ENCODE peak calls at places on chromosomes 13 and 19, in eight cellular contexts. E is GM12878, G is cardiac muscle cell, U is pancreas, K is astrocyte, V is HCT116, O is SK-N-SH, N is Caco-2. B is an unnamed sample.

GRCh38 chr19:44430956-44431355 is 17.3 kb downstream of the ZNF229 start:
- DNase-seq in E (no peak), G (no peak), U (no peak), K (no peak), V (no peak), O (no peak), N (no peak), B (no peak)

GRCh38 chr13:100490692-100491091 is 97.9 kb downstream of the GGACT start:
- DNase-seq in E (no peak), G (no peak), U (no peak), K (peak; percentile 25), V (peak; percentile 16), O (no peak), N (no peak), B (peak; percentile 88)

GRCh38 chr19:13861714-13862531 is 15.0 kb upstream of the NANOS3 start:
- DNase-seq in E (peak; percentile 79), G (peak; percentile 85), U (peak; percentile 95), K (peak; percentile 77), V (no peak), O (peak; percentile 94), N (peak; percentile 90), B (peak; percentile 98)

GRCh38 chr13:75788494-75788991 is 152.4 kb downstream of the LMO7 start:
- DNase-seq in E (no peak), G (no peak), U (no peak), K (peak; percentile 92), V (no peak), O (no peak), N (no peak), B (no peak)

GRCh38 chr19:48629297-48629598 is 7.9 kb downstream of the DBP start:
- DNase-seq in E (no peak), G (no peak), U (no peak), K (no peak), V (no peak), O (no peak), N (no peak), B (no peak)

GRCh38 chr13:98506343-98507059 is 70.4 kb downstream of the STK24 start:
- DNase-seq in E (no peak), G (no peak), U (no peak), K (no peak), V (no peak), O (no peak), N (no peak), B (no peak)

GRCh38 chr13:82747948-82748347 is 1134.3 kb downstream of the SLITRK1 start:
- DNase-seq in E (no peak), G (no peak), U (no peak), K (peak; percentile 45), V (no peak), O (no peak), N (no peak), B (no peak)

GRCh38 chr13:45133396-45134118 is 13.2 kb downstream of the GTF2F2 start:
- DNase-seq in E (no peak), G (no peak), U (no peak), K (no peak), V (peak; percentile 23), O (no peak), N (no peak), B (no peak)

GRCh38 chr19:35740108-35740422 is 2.2 kb downstream of the IGFLR1 start:
- DNase-seq in E (no peak), G (no peak), U (no peak), K (no peak), V (no peak), O (no peak), N (no peak), B (no peak)

GRCh38 chr13:65964672-65965071 is 1265.5 kb downstream of the PCDH9 start:
- DNase-seq in E (no peak), G (no peak), U (no peak), K (no peak), V (no peak), O (no peak), N (no peak), B (no peak)

DNA sequence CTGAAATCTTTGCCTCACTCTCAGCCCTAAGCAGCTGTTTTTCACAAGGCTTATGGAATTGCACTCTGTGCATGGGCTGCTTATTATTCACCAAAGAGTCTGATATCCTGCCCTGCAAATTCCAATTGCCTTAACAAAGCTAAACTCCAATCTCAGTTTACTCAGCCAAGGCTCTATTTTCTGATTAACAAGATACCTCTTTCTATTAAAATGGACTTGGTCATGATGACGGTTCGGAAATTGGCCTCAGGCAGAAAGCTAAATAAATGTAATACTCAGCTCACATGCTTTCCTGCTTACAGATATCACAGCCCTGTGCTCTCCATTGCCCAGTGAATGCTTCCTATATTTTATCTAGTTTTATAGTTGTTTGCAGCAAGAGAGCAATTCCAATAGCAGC is 1270.8 kb downstream of the PCDH9 start:
- DNase-seq in E (no peak), G (no peak), U (no peak), K (peak; percentile 4), V (no peak), O (no peak), N (no peak), B (no peak)
- TF ChIP-seq CTCF in E (no peak), G (no peak), U (no peak), K (no peak), V (no peak), O (no peak), N (no peak), B (no peak)

GRCh38 chr19:57623091-57623490 is 9.0 kb downstream of the ZNF134 start:
- DNase-seq in E (no peak), G (no peak), U (no peak), K (no peak), V (no peak), O (no peak), N (no peak), B (no peak)
- H3K9me3 ChIP-seq in E (peaks cover 60% of the 10 kb centered on the region), G (peaks cover 21% of the 10 kb centered on the region), U (peaks cover 22% of the 10 kb centered on the region), K (peaks cover 70% of the 10 kb centered on the region), V (peaks cover 55% of the 10 kb centered on the region), O (peaks cover 30% of the 10 kb centered on the region), N (peaks cover 35% of the 10 kb centered on the region), B (peaks cover 84% of the 10 kb centered on the region)

GRCh38 chr13:32538621-32539246 is at the start of gene N4BP2L2:
- DNase-seq in E (peak; percentile 94), G (peak; percentile 95), U (peak; percentile 94), K (peak; percentile 95), V (peak; percentile 93), O (peak; percentile 82), N (peak; percentile 96), B (peak; percentile 97)

GRCh38 chr13:32537580-32538233 is 888 bp downstream of the N4BP2L2 start:
- DNase-seq in E (no peak), G (no peak), U (peak; percentile 23), K (no peak), V (peak; percentile 6), O (no peak), N (peak; percentile 38), B (peak; percentile 67)

GRCh38 chr13:32538234-32538620 is 368 bp downstream of the N4BP2L2 start:
- DNase-seq in E (no peak), G (peak; percentile 65), U (peak; percentile 51), K (peak; percentile 42), V (no peak), O (peak; percentile 45), N (peak; percentile 60), B (no peak)

GRCh38 chr13:32535140-32535539 is 3.5 kb downstream of the N4BP2L2 start:
- DNase-seq in E (no peak), G (no peak), U (no peak), K (no peak), V (no peak), O (no peak), N (no peak), B (no peak)

GRCh38 chr13:32535748-32536147 is 2.8 kb downstream of the N4BP2L2 start:
- DNase-seq in E (no peak), G (no peak), U (no peak), K (no peak), V (no peak), O (no peak), N (no peak), B (no peak)
- H3K4me1 ChIP-seq in E (peaks cover 8% of the 10 kb centered on the region), G (peaks cover 23% of the 10 kb centered on the region), U (peaks cover 4% of the 10 kb centered on the region), K (no peaks in the 10 kb centered on the region), V (peaks cover 11% of the 10 kb centered on the region), O (peaks cover 5% of the 10 kb centered on the region), N (peaks cover 4% of the 10 kb centered on the region), B (no peaks in the 10 kb centered on the region)

DNA sequence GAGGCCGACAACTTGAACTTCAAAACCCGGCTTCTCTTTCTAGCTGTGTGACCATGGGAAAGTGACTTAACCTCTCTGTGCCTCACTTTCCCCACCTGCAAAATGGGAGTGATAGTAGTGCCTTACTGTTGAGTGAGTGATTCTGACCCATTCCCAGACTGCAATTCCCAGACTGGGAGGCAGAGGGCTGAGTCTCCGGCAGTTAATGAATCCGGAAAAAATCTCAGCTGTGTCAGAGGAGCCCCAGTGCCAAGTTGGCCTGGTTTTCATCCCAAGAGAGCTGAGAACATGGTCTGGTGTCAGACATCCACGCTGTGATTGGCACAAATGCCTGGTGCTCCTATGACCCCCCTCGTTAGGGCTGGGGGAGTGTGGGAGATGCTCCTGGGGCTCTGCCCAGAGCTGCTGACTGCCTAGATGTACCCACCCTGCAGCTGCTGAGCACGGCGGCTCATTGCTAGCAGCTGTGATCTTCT is 50.0 kb downstream of the PIN1 start:
- DNase-seq in E (no peak), G (no peak), U (peak; percentile 8), K (peak; percentile 5), V (no peak), O (peak; percentile 32), N (no peak), B (peak; percentile 57)
- TF ChIP-seq CTCF in E (no peak), G (peak; percentile 64), U (no peak), K (peak; percentile 17), V (peak; percentile 49), O (peak; percentile 15), N (no peak), B (peak; percentile 61)

DNA sequence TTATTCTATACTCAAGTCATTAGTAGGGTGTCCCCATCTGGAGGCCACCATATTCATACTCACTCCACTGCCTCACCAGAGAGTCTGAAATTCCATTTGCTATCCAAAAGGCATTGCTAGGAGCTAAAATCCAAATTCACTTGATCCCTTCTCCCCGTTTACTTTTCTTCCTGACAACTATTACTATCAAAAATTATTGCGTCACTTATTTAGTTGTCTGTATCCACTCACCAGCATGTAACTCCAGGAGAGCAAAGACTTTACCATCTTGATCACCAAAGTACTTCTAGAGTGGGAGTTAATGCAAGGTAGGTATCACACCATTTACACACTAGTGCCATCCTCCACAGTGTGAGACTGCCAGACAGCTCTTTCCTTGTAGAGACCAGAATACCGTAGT is 82.3 kb upstream of the SGCG start:
- DNase-seq in E (no peak), G (no peak), U (no peak), K (no peak), V (no peak), O (no peak), N (no peak), B (no peak)
- H3K9me3 ChIP-seq in E (no peaks in the 10 kb centered on the region), G (no peaks in the 10 kb centered on the region), U (no peaks in the 10 kb centered on the region), K (no peaks in the 10 kb centered on the region), V (no peaks in the 10 kb centered on the region), O (no peaks in the 10 kb centered on the region), N (no peaks in the 10 kb centered on the region), B (no peaks in the 10 kb centered on the region)

B was measured in endodermal cell.